ENCODE peak calls at places on chromosomes 6 and 20, in seven cellular contexts. V is activated CD8-positive, alpha-beta T cell treated with anti-CD3 and anti-CD28 coated beads for 36 hours; R is ascending aorta; A is WTC11; S is Ammon's horn; T is NCI-H69; K is right cardiac atrium. J is an unnamed sample.

GRCh38 chr6:31727717-31728671 is 1.1 kb downstream of the DDAH2 start:
- DNase-seq in V (no peak), R (no peak), A (no peak), S (no peak), T (no peak), K (peak), J (no peak)

GRCh38 chr6:31574106-31575061 is 981 bp upstream of the TNF start:
- DNase-seq in V (peak), R (no peak), A (no peak), S (no peak), T (no peak), K (no peak), J (no peak)

GRCh38 chr6:156507106-156507505 is 270.1 kb upstream of the ARID1B start:
- DNase-seq in V (no peak), R (no peak), A (no peak), S (no peak), T (no peak), K (no peak), J (no peak)

GRCh38 chr20:49594143-49594928 is 26.4 kb upstream of the PTGIS start:
- DNase-seq in V (peak), R (no peak), A (no peak), S (no peak), T (no peak), K (peak), J (peak)

GRCh38 chr6:105810105-105810921 is 275.8 kb upstream of the PRDM1 start:
- DNase-seq in V (peak), R (no peak), A (no peak), S (peak), T (peak), K (no peak), J (peak)

GRCh38 chr6:40378071-40378724 is 209.0 kb downstream of the LRFN2 start:
- DNase-seq in V (no peak), R (no peak), A (no peak), S (no peak), T (no peak), K (no peak), J (no peak)

GRCh38 chr6:161215193-161215592 is 58.7 kb downstream of the AGPAT4 start:
- DNase-seq in V (no peak), R (no peak), A (no peak), S (no peak), T (no peak), K (no peak), J (no peak)

GRCh38 chr20:24779166-24779565 is 169.9 kb upstream of the CST7 start:
- DNase-seq in V (no peak), R (no peak), A (no peak), S (no peak), T (peak), K (no peak), J (no peak)

GRCh38 chr6:157699777-157700636 is 123.0 kb upstream of the SNX9 start:
- DNase-seq in V (no peak), R (no peak), A (no peak), S (no peak), T (no peak), K (no peak), J (no peak)

J was measured in heart right ventricle.